ENCODE peak calls at places on chromosomes 7 and 10, in seven cellular contexts. S is upper lobe of right lung; X is tibial nerve; M is body of pancreas; C is neuronal stem cell; G is CD8-positive, alpha-beta memory T cell; H is Panc1. D is an unnamed sample. For H3K4me1, the result is how much of the 10 kb centered on the place peaks cover.

GRCh38 chr10:23065549-23065948 is 29.8 kb upstream of the MSRB2 start:
- DNase-seq in S (peak), X (peak), M (peak), C (no peak), G (no peak), H (no peak), D (peak)

GRCh38 chr10:72097448-72098300 is 9.3 kb upstream of the SPOCK2 start:
- DNase-seq in S (no peak), X (no peak), M (peak), C (no peak), G (no peak), H (peak), D (no peak)

GRCh38 chr7:5589819-5590595 is 166.4 kb upstream of the TNRC18 start:
- DNase-seq in S (no peak), X (no peak), M (no peak), C (no peak), G (no peak), H (no peak), D (no peak)

GRCh38 chr10:78623577-78624215 is 445.1 kb upstream of the ZMIZ1 start:
- DNase-seq in S (no peak), X (no peak), M (no peak), C (no peak), G (no peak), H (peak), D (no peak)

GRCh38 chr10:37803269-37803668 is 54.1 kb downstream of the ZNF248 start:
- DNase-seq in S (no peak), X (no peak), M (no peak), C (no peak), G (no peak), H (no peak), D (no peak)

GRCh38 chr10:49608925-49609282 is 1.2 kb upstream of the SLC18A3 start:
- DNase-seq in S (no peak), X (no peak), M (no peak), C (no peak), G (no peak), H (no peak), D (no peak)

GRCh38 chr10:14674376-14675050 is 100.2 kb downstream of the FAM107B start:
- DNase-seq in S (no peak), X (no peak), M (peak), C (no peak), G (no peak), H (no peak), D (no peak)

GRCh38 chr10:70874061-70874460 is 14.3 kb downstream of the PCBD1 start:
- DNase-seq in S (no peak), X (no peak), M (no peak), C (no peak), G (no peak), H (no peak), D (no peak)

GRCh38 chr10:49292565-49293207 is 6.3 kb upstream of the C10orf71 start:
- DNase-seq in S (no peak), X (no peak), M (no peak), C (no peak), G (no peak), H (no peak), D (no peak)

GRCh38 chr7:66152538-66153191 is 38.0 kb downstream of the CRCP start:
- DNase-seq in S (peak), X (no peak), M (no peak), C (peak), G (no peak), H (no peak), D (no peak)
- H3K4me1 ChIP-seq in S (under half), X (under half), M (under half), C (under half), G (under half), H (under half), D (under half)

DNA sequence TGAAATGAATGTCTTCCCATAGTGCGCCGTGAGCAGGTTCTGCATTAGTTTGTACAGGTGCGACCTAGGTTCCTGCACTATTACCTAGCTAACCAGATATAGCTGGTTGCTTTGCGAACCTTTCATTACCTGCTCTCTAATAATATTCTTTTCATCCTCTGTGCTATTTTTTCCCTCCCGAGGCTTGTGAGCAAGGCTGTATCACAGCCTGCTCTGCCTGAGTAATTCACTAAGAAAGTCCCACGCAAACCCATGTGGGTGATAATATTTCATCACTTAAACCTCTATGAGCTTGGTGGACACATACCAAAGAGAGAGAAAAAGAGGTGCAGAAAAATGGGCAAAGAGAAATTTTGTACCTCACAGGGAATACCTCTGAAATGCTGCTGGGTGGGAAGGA is 8.4 kb downstream of the INHBA start:
- DNase-seq in S (no peak), X (no peak), M (no peak), C (no peak), G (no peak), H (no peak), D (no peak)
- H3K4me1 ChIP-seq in S (under half), X (under half), M (under half), C (under half), G (under half), H (under half), D (under half)

GRCh38 chr7:106065560-106066500 is 46.3 kb downstream of the SYPL1 start:
- DNase-seq in S (no peak), X (no peak), M (peak), C (no peak), G (no peak), H (no peak), D (no peak)
- H3K4me1 ChIP-seq in S (under half), X (under half), M (under half), C (under half), G (under half), H (under half), D (under half)

GRCh38 chr7:139772115-139772514 is 5.7 kb downstream of the HIPK2 start:
- DNase-seq in S (no peak), X (no peak), M (peak), C (no peak), G (no peak), H (no peak), D (no peak)
- H3K4me1 ChIP-seq in S (under half), X (under half), M (half or more), C (under half), G (half or more), H (under half), D (half or more)

GRCh38 chr7:100735730-100736129 is 2.3 kb downstream of the ZAN start:
- DNase-seq in S (no peak), X (no peak), M (no peak), C (no peak), G (peak), H (no peak), D (no peak)
- H3K4me1 ChIP-seq in S (under half), X (under half), M (under half), C (under half), G (under half), H (under half), D (under half)

DNA sequence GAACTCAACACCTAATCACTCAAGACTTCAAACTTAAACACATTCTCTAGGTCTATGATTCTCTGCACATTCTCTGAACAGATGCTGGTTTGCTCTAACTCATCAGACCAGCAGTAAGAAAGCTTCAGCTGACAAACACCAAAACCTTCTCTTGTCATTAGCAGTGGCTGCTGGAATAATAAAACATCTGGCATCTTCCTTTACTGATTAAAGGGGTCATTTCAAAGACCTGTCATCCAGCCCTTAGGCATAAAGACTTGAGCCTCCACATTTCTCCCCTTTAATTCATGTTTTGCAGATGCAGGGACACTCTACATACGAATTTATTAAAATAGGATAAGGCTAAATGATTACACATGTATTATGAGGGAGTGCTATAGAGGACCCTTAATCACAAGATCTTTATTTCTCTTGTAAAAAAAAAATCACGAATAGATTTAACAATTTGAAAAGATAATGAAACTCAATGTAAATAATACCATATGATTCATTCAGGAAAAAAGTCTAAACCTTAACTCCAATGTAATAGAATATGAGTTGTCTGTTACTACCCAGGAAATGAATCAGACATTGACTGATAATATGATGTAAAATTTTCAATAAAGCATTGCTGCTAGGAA is 152.4 kb upstream of the GNAI1 start:
- DNase-seq in S (no peak), X (no peak), M (no peak), C (no peak), G (no peak), H (no peak), D (no peak)
- H3K4me1 ChIP-seq in S (under half), X (under half), M (under half), C (under half), G (under half), H (under half), D (under half)

GRCh38 chr7:135964791-135965190 is 12.4 kb downstream of the MTPN start:
- DNase-seq in S (no peak), X (no peak), M (no peak), C (no peak), G (no peak), H (no peak), D (no peak)
- H3K4me1 ChIP-seq in S (under half), X (under half), M (under half), C (under half), G (half or more), H (under half), D (under half)

GRCh38 chr7:27248427-27248806 is 5.8 kb downstream of the EVX1 start:
- DNase-seq in S (no peak), X (no peak), M (no peak), C (no peak), G (no peak), H (no peak), D (no peak)
- H3K4me1 ChIP-seq in S (under half), X (under half), M (under half), C (under half), G (under half), H (under half), D (under half)

D was measured in lower lobe of right lung.